ENCODE peak calls at places on chromosomes 12 and 14, in ten cellular contexts. U, P, L, F, M, Z, W, C, J and H are unnamed samples.

GRCh38 chr12:124819525-124819924 is 44.1 kb downstream of the SCARB1 start:
- DNase-seq in U (no peak), P (no peak), L (no peak), F (no peak), M (no peak), Z (no peak), W (no peak), C (no peak), J (no peak), H (no peak)

GRCh38 chr12:42410345-42410744 is 84.4 kb downstream of the PPHLN1 start:
- DNase-seq in U (no peak), P (no peak), L (no peak), F (no peak), M (no peak), Z (no peak), W (no peak), C (no peak), J (no peak), H (no peak)

GRCh38 chr14:98786456-98786855 is 485.5 kb downstream of the BCL11B start:
- DNase-seq in U (no peak), P (no peak), L (no peak), F (no peak), M (no peak), Z (no peak), W (no peak), C (no peak), J (no peak), H (no peak)

GRCh38 chr12:113259499-113259953 is 38.3 kb downstream of the TPCN1 start:
- DNase-seq in U (peak), P (peak), L (no peak), F (peak), M (no peak), Z (no peak), W (no peak), C (no peak), J (peak), H (peak)

GRCh38 chr12:3071107-3071506 is 6.1 kb upstream of the TSPAN9 start:
- DNase-seq in U (no peak), P (no peak), L (no peak), F (no peak), M (peak), Z (no peak), W (no peak), C (no peak), J (no peak), H (no peak)

GRCh38 chr12:132194056-132194455 is 49.8 kb downstream of the NOC4L start:
- DNase-seq in U (no peak), P (no peak), L (no peak), F (no peak), M (no peak), Z (no peak), W (no peak), C (no peak), J (no peak), H (no peak)

GRCh38 chr12:24404086-24404815 is 454.8 kb upstream of the SOX5 start:
- DNase-seq in U (no peak), P (no peak), L (no peak), F (no peak), M (peak), Z (no peak), W (no peak), C (no peak), J (no peak), H (no peak)

GRCh38 chr12:7114851-7115250 is 5.8 kb upstream of the C1RL start:
- DNase-seq in U (no peak), P (no peak), L (no peak), F (no peak), M (no peak), Z (no peak), W (no peak), C (no peak), J (no peak), H (no peak)

GRCh38 chr12:58105225-58106119 is 164.1 kb downstream of the ATP23 start:
- DNase-seq in U (no peak), P (no peak), L (peak), F (no peak), M (no peak), Z (no peak), W (no peak), C (no peak), J (peak), H (no peak)